ENCODE peak calls at places on chromosomes 11 and 22, in seven cellular contexts. One of them, this sample, is unnamed.

GRCh38 chr11:62487698-62488551 is 58.7 kb downstream of the AHNAK start:
- DNase-seq in H1: no peak
- DNase-seq in HCT116: no peak
- DNase-seq in K562: no peak
- DNase-seq in T47D: peak
- DNase-seq in HepG2: no peak
- DNase-seq in GM12878: no peak
- DNase-seq in this sample: no peak

GRCh38 chr11:16179668-16180067 is 176.7 kb downstream of the SOX6 start:
- DNase-seq in H1: no peak
- DNase-seq in HCT116: no peak
- DNase-seq in K562: no peak
- DNase-seq in T47D: no peak
- DNase-seq in HepG2: no peak
- DNase-seq in GM12878: no peak
- DNase-seq in this sample: no peak

GRCh38 chr11:71213696-71214552 is 38.5 kb downstream of the SHANK2 start:
- DNase-seq in H1: no peak
- DNase-seq in HCT116: no peak
- DNase-seq in K562: no peak
- DNase-seq in T47D: no peak
- DNase-seq in HepG2: no peak
- DNase-seq in GM12878: no peak
- DNase-seq in this sample: no peak

GRCh38 chr11:63687845-63688244 is 6.5 kb downstream of the RTN3 start:
- DNase-seq in H1: no peak
- DNase-seq in HCT116: no peak
- DNase-seq in K562: no peak
- DNase-seq in T47D: no peak
- DNase-seq in HepG2: no peak
- DNase-seq in GM12878: no peak
- DNase-seq in this sample: no peak

GRCh38 chr11:132704796-132705375 is 827.4 kb downstream of the OPCML start:
- DNase-seq in H1: no peak
- DNase-seq in HCT116: no peak
- DNase-seq in K562: no peak
- DNase-seq in T47D: no peak
- DNase-seq in HepG2: peak
- DNase-seq in GM12878: no peak
- DNase-seq in this sample: no peak

GRCh38 chr11:74037309-74037708 is 28.4 kb upstream of the UCP3 start:
- DNase-seq in H1: no peak
- DNase-seq in HCT116: peak
- DNase-seq in K562: no peak
- DNase-seq in T47D: no peak
- DNase-seq in HepG2: no peak
- DNase-seq in GM12878: no peak
- DNase-seq in this sample: no peak

GRCh38 chr22:41201146-41201545 is 4.0 kb upstream of the L3MBTL2 start:
- DNase-seq in H1: no peak
- DNase-seq in HCT116: no peak
- DNase-seq in K562: no peak
- DNase-seq in T47D: no peak
- DNase-seq in HepG2: no peak
- DNase-seq in GM12878: no peak
- DNase-seq in this sample: no peak

GRCh38 chr11:70568504-70569172 is 170.3 kb downstream of the CTTN start:
- DNase-seq in H1: peak
- DNase-seq in HCT116: no peak
- DNase-seq in K562: peak
- DNase-seq in T47D: peak
- DNase-seq in HepG2: no peak
- DNase-seq in GM12878: no peak
- DNase-seq in this sample: peak

GRCh38 chr11:13260963-13261599 is 16.5 kb upstream of the BMAL1 start:
- DNase-seq in H1: no peak
- DNase-seq in HCT116: no peak
- DNase-seq in K562: no peak
- DNase-seq in T47D: no peak
- DNase-seq in HepG2: no peak
- DNase-seq in GM12878: no peak
- DNase-seq in this sample: no peak

GRCh38 chr11:19962053-19962794 is 198.1 kb downstream of the DBX1 start:
- DNase-seq in H1: no peak
- DNase-seq in HCT116: no peak
- DNase-seq in K562: no peak
- DNase-seq in T47D: no peak
- DNase-seq in HepG2: no peak
- DNase-seq in GM12878: no peak
- DNase-seq in this sample: no peak

GRCh38 chr22:31286360-31287255 is 5.7 kb downstream of the PIK3IP1 start:
- DNase-seq in H1: no peak
- DNase-seq in HCT116: no peak
- DNase-seq in K562: no peak
- DNase-seq in T47D: no peak
- DNase-seq in HepG2: no peak
- DNase-seq in GM12878: no peak
- DNase-seq in this sample: no peak

GRCh38 chr11:57651408-57651807 is 1.7 kb upstream of the YPEL4 start:
- DNase-seq in H1: no peak
- DNase-seq in HCT116: no peak
- DNase-seq in K562: no peak
- DNase-seq in T47D: no peak
- DNase-seq in HepG2: no peak
- DNase-seq in GM12878: no peak
- DNase-seq in this sample: no peak

GRCh38 chr11:10351768-10352641 is 47.1 kb downstream of the ADM start:
- DNase-seq in H1: peak
- DNase-seq in HCT116: no peak
- DNase-seq in K562: no peak
- DNase-seq in T47D: no peak
- DNase-seq in HepG2: peak
- DNase-seq in GM12878: no peak
- DNase-seq in this sample: peak

GRCh38 chr11:119065369-119065768 is 2.2 kb upstream of the VPS11 start:
- DNase-seq in H1: no peak
- DNase-seq in HCT116: no peak
- DNase-seq in K562: peak
- DNase-seq in T47D: no peak
- DNase-seq in HepG2: peak
- DNase-seq in GM12878: no peak
- DNase-seq in this sample: peak

GRCh38 chr22:38276161-38276560 is 3.4 kb upstream of the TMEM184B start:
- DNase-seq in H1: no peak
- DNase-seq in HCT116: no peak
- DNase-seq in K562: no peak
- DNase-seq in T47D: no peak
- DNase-seq in HepG2: no peak
- DNase-seq in GM12878: no peak
- DNase-seq in this sample: no peak

GRCh38 chr22:38271101-38271500 is 1.7 kb downstream of the TMEM184B start:
- DNase-seq in H1: no peak
- DNase-seq in HCT116: no peak
- DNase-seq in K562: no peak
- DNase-seq in T47D: no peak
- DNase-seq in HepG2: no peak
- DNase-seq in GM12878: no peak
- DNase-seq in this sample: no peak

GRCh38 chr22:38272373-38273134 is at the start of gene TMEM184B:
- DNase-seq in H1: peak
- DNase-seq in HCT116: peak
- DNase-seq in K562: peak
- DNase-seq in T47D: peak
- DNase-seq in HepG2: no peak
- DNase-seq in GM12878: no peak
- DNase-seq in this sample: peak

GRCh38 chr22:38271927-38272372 is 860 bp downstream of the TMEM184B start:
- DNase-seq in H1: peak
- DNase-seq in HCT116: no peak
- DNase-seq in K562: no peak
- DNase-seq in T47D: no peak
- DNase-seq in HepG2: no peak
- DNase-seq in GM12878: no peak
- DNase-seq in this sample: no peak

GRCh38 chr22:38273135-38273761 is 438 bp upstream of the TMEM184B start:
- DNase-seq in H1: no peak
- DNase-seq in HCT116: no peak
- DNase-seq in K562: no peak
- DNase-seq in T47D: no peak
- DNase-seq in HepG2: no peak
- DNase-seq in GM12878: no peak
- DNase-seq in this sample: no peak
- TF ChIP-seq JUND in H1: no peak
- TF ChIP-seq JUND in HCT116: no peak
- TF ChIP-seq JUND in K562: no peak
- TF ChIP-seq JUND in T47D: no peak
- TF ChIP-seq JUND in HepG2: no peak
- TF ChIP-seq JUND in GM12878: no peak
- TF ChIP-seq JUND in this sample: no peak

GRCh38 chr22:50507421-50507990 is at the start of gene LMF2:
- DNase-seq in H1: peak
- DNase-seq in HCT116: no peak
- DNase-seq in K562: peak
- DNase-seq in T47D: peak
- DNase-seq in HepG2: peak
- DNase-seq in GM12878: no peak
- DNase-seq in this sample: peak
- TF ChIP-seq JUND in H1: no peak
- TF ChIP-seq JUND in HCT116: no peak
- TF ChIP-seq JUND in K562: no peak
- TF ChIP-seq JUND in T47D: no peak
- TF ChIP-seq JUND in HepG2: no peak
- TF ChIP-seq JUND in GM12878: no peak
- TF ChIP-seq JUND in this sample: no peak

GRCh38 chr11:94017446-94017845 is 3.7 kb upstream of the HEPHL1 start:
- DNase-seq in H1: no peak
- DNase-seq in HCT116: no peak
- DNase-seq in K562: no peak
- DNase-seq in T47D: no peak
- DNase-seq in HepG2: no peak
- DNase-seq in GM12878: no peak
- DNase-seq in this sample: no peak

GRCh38 chr11:94018721-94019120 is 2.4 kb upstream of the HEPHL1 start:
- DNase-seq in H1: no peak
- DNase-seq in HCT116: no peak
- DNase-seq in K562: no peak
- DNase-seq in T47D: no peak
- DNase-seq in HepG2: no peak
- DNase-seq in GM12878: no peak
- DNase-seq in this sample: no peak

GRCh38 chr11:94024547-94024946 is 3.4 kb downstream of the HEPHL1 start:
- DNase-seq in H1: no peak
- DNase-seq in HCT116: no peak
- DNase-seq in K562: no peak
- DNase-seq in T47D: no peak
- DNase-seq in HepG2: no peak
- DNase-seq in GM12878: no peak
- DNase-seq in this sample: no peak

GRCh38 chr11:94023856-94024255 is 2.7 kb downstream of the HEPHL1 start:
- DNase-seq in H1: no peak
- DNase-seq in HCT116: no peak
- DNase-seq in K562: no peak
- DNase-seq in T47D: no peak
- DNase-seq in HepG2: no peak
- DNase-seq in GM12878: no peak
- DNase-seq in this sample: no peak

DNA sequence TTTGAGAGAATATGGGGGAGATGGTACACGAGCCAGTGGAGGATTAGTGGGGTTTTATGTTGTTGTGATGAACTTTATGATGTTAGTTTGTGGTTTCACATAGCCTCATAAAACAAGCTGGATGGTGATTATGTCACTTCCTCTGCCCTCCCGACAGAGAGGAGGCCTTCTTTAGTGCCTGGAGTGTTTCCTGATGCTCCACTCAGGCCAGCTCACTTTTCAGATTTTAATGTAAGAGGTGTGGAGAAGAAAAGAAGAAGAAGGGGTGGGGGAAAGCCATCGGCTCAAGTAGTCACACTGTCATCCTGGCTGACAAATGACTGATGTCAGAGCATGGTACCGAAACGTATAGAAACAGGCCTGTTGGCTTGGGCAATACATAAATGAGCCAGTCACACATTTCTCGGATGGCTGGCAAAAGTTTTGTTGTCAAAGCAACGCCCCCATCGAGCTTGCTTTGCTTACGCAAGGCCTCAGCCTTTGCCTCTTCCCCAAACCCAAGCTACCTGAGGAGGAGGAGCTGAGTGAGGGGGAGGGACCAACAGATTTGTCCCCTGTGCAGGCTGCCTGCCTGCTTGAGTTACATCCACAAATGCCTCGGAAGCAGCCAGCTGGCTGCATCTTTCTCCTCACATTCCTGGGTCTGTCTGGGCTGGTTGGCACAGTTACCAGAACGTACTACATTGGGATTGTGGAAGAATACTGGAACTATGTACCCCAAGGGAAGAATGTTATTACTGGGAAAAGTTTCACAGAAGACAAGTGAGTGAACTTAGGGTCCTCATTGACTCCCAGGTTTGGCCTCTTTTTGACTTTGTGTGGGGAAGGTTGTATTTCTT is at the start of gene HEPHL1:
- DNase-seq in H1: no peak
- DNase-seq in HCT116: no peak
- DNase-seq in K562: no peak
- DNase-seq in T47D: no peak
- DNase-seq in HepG2: no peak
- DNase-seq in GM12878: no peak
- DNase-seq in this sample: no peak
- TF ChIP-seq JUND in H1: no peak
- TF ChIP-seq JUND in HCT116: no peak
- TF ChIP-seq JUND in K562: no peak
- TF ChIP-seq JUND in T47D: no peak
- TF ChIP-seq JUND in HepG2: no peak
- TF ChIP-seq JUND in GM12878: no peak
- TF ChIP-seq JUND in this sample: no peak

DNA sequence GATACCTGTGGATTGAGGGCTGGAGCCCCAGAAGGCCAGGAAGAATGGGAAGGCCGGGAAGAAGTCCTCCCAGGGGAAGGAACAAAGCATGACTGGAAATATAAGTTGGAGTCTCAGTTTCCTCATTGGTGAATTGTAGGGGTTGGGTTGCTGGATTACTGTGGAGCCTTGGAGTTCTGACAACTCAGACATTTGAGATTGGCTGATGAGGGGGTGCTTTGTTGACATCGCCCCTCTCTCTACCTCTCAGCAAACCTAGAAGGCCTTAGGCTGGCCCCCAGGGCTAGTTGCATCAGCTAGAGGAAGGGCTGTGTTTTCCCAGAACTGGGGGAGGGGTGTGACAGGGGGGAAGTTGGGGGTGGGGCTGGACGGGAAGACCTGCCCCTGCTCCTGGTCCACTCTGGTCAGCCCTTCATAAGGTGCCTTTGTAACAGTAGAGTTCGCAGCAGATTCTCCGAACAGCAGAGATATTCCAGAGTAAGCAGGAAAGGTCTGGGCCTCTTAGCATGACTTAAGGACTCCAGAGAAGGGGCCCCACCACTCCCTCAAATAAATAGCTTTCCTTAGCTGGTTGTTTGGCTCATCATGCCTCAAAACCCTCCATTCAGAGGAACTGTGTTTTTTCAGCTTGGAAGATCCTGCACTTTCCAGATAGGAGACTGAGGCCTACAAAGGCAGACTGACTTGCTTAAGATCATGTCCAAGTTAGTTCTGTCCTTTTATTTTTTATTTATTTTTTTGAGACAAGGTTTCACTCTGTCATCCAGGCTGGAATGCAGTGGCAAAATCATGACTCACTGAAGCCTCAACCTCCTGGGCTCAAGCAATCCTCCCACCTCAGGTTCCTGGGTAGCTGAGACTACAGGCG is 12.5 kb upstream of the THRSP start:
- DNase-seq in H1: no peak
- DNase-seq in HCT116: no peak
- DNase-seq in K562: peak
- DNase-seq in T47D: no peak
- DNase-seq in HepG2: peak
- DNase-seq in GM12878: no peak
- DNase-seq in this sample: no peak
- TF ChIP-seq JUND in H1: no peak
- TF ChIP-seq JUND in HCT116: no peak
- TF ChIP-seq JUND in K562: peak
- TF ChIP-seq JUND in T47D: no peak
- TF ChIP-seq JUND in HepG2: no peak
- TF ChIP-seq JUND in GM12878: no peak
- TF ChIP-seq JUND in this sample: no peak